ENCODE peak calls at places on chromosomes 3 and 15, in nine cellular contexts. One of them, this sample, is unnamed.

GRCh38 chr15:43550527-43551363 is 33.3 kb downstream of the MAP1A start:
- DNase-seq in HS-27A: no peak
- DNase-seq in WTC11: no peak
- DNase-seq in PC-3: no peak
- DNase-seq in GM19239: no peak
- DNase-seq in stimulated activated CD4-positive, alpha-beta T cell treated with anti-CD3 and anti-CD28 coated beads, Interleukin-2, amount 100 ng/mL, for 24 hours: no peak
- DNase-seq in stimulated activated CD8-positive, alpha-beta memory T cell treated with anti-CD3 and anti-CD28 coated beads, Interleukin-15, amount 100 ng/mL, for 24 hours: no peak
- DNase-seq in non-pigmented ciliary epithelial cell: peak; percentile 26
- DNase-seq in activated effector memory CD4-positive, alpha-beta T cell treated with anti-CD3 and anti-CD28 coated beads, Interleukin-2, amount 50 U/mL, for 16 hours: no peak
- DNase-seq in this sample: no peak

GRCh38 chr3:167330993-167331392 is 49.1 kb downstream of the ZBBX start:
- DNase-seq in HS-27A: no peak
- DNase-seq in WTC11: no peak
- DNase-seq in PC-3: no peak
- DNase-seq in GM19239: no peak
- DNase-seq in stimulated activated CD4-positive, alpha-beta T cell treated with anti-CD3 and anti-CD28 coated beads, Interleukin-2, amount 100 ng/mL, for 24 hours: no peak
- DNase-seq in stimulated activated CD8-positive, alpha-beta memory T cell treated with anti-CD3 and anti-CD28 coated beads, Interleukin-15, amount 100 ng/mL, for 24 hours: no peak
- DNase-seq in non-pigmented ciliary epithelial cell: no peak
- DNase-seq in activated effector memory CD4-positive, alpha-beta T cell treated with anti-CD3 and anti-CD28 coated beads, Interleukin-2, amount 50 U/mL, for 16 hours: no peak
- DNase-seq in this sample: no peak

GRCh38 chr3:66452247-66453040 is 48.4 kb downstream of the LRIG1 start:
- DNase-seq in HS-27A: no peak
- DNase-seq in WTC11: no peak
- DNase-seq in PC-3: no peak
- DNase-seq in GM19239: no peak
- DNase-seq in stimulated activated CD4-positive, alpha-beta T cell treated with anti-CD3 and anti-CD28 coated beads, Interleukin-2, amount 100 ng/mL, for 24 hours: no peak
- DNase-seq in stimulated activated CD8-positive, alpha-beta memory T cell treated with anti-CD3 and anti-CD28 coated beads, Interleukin-15, amount 100 ng/mL, for 24 hours: no peak
- DNase-seq in non-pigmented ciliary epithelial cell: no peak
- DNase-seq in activated effector memory CD4-positive, alpha-beta T cell treated with anti-CD3 and anti-CD28 coated beads, Interleukin-2, amount 50 U/mL, for 16 hours: no peak
- DNase-seq in this sample: no peak

GRCh38 chr3:52005571-52005986 is 9.9 kb upstream of the RPL29 start:
- DNase-seq in HS-27A: no peak
- DNase-seq in WTC11: peak; percentile 65
- DNase-seq in PC-3: no peak
- DNase-seq in GM19239: no peak
- DNase-seq in stimulated activated CD4-positive, alpha-beta T cell treated with anti-CD3 and anti-CD28 coated beads, Interleukin-2, amount 100 ng/mL, for 24 hours: no peak
- DNase-seq in stimulated activated CD8-positive, alpha-beta memory T cell treated with anti-CD3 and anti-CD28 coated beads, Interleukin-15, amount 100 ng/mL, for 24 hours: no peak
- DNase-seq in non-pigmented ciliary epithelial cell: no peak
- DNase-seq in activated effector memory CD4-positive, alpha-beta T cell treated with anti-CD3 and anti-CD28 coated beads, Interleukin-2, amount 50 U/mL, for 16 hours: no peak
- DNase-seq in this sample: no peak

GRCh38 chr3:196633658-196634151 is 5.8 kb upstream of the NRROS start:
- DNase-seq in HS-27A: no peak
- DNase-seq in WTC11: no peak
- DNase-seq in PC-3: no peak
- DNase-seq in GM19239: no peak
- DNase-seq in stimulated activated CD4-positive, alpha-beta T cell treated with anti-CD3 and anti-CD28 coated beads, Interleukin-2, amount 100 ng/mL, for 24 hours: no peak
- DNase-seq in stimulated activated CD8-positive, alpha-beta memory T cell treated with anti-CD3 and anti-CD28 coated beads, Interleukin-15, amount 100 ng/mL, for 24 hours: no peak
- DNase-seq in non-pigmented ciliary epithelial cell: no peak
- DNase-seq in activated effector memory CD4-positive, alpha-beta T cell treated with anti-CD3 and anti-CD28 coated beads, Interleukin-2, amount 50 U/mL, for 16 hours: no peak
- DNase-seq in this sample: no peak

GRCh38 chr15:51348688-51349087 is 7.2 kb downstream of the GLDN start:
- DNase-seq in HS-27A: no peak
- DNase-seq in WTC11: no peak
- DNase-seq in PC-3: no peak
- DNase-seq in GM19239: peak; percentile 43
- DNase-seq in stimulated activated CD4-positive, alpha-beta T cell treated with anti-CD3 and anti-CD28 coated beads, Interleukin-2, amount 100 ng/mL, for 24 hours: no peak
- DNase-seq in stimulated activated CD8-positive, alpha-beta memory T cell treated with anti-CD3 and anti-CD28 coated beads, Interleukin-15, amount 100 ng/mL, for 24 hours: no peak
- DNase-seq in non-pigmented ciliary epithelial cell: no peak
- DNase-seq in activated effector memory CD4-positive, alpha-beta T cell treated with anti-CD3 and anti-CD28 coated beads, Interleukin-2, amount 50 U/mL, for 16 hours: no peak
- DNase-seq in this sample: no peak

GRCh38 chr3:158789592-158789991 is 12.3 kb upstream of the MFSD1 start:
- DNase-seq in HS-27A: no peak
- DNase-seq in WTC11: no peak
- DNase-seq in PC-3: peak; percentile 75
- DNase-seq in GM19239: no peak
- DNase-seq in stimulated activated CD4-positive, alpha-beta T cell treated with anti-CD3 and anti-CD28 coated beads, Interleukin-2, amount 100 ng/mL, for 24 hours: no peak
- DNase-seq in stimulated activated CD8-positive, alpha-beta memory T cell treated with anti-CD3 and anti-CD28 coated beads, Interleukin-15, amount 100 ng/mL, for 24 hours: no peak
- DNase-seq in non-pigmented ciliary epithelial cell: no peak
- DNase-seq in activated effector memory CD4-positive, alpha-beta T cell treated with anti-CD3 and anti-CD28 coated beads, Interleukin-2, amount 50 U/mL, for 16 hours: no peak
- DNase-seq in this sample: peak; percentile 2

GRCh38 chr3:75101329-75102147 is 487.1 kb upstream of the CNTN3 start:
- DNase-seq in HS-27A: no peak
- DNase-seq in WTC11: peak; percentile 73
- DNase-seq in PC-3: no peak
- DNase-seq in GM19239: no peak
- DNase-seq in stimulated activated CD4-positive, alpha-beta T cell treated with anti-CD3 and anti-CD28 coated beads, Interleukin-2, amount 100 ng/mL, for 24 hours: no peak
- DNase-seq in stimulated activated CD8-positive, alpha-beta memory T cell treated with anti-CD3 and anti-CD28 coated beads, Interleukin-15, amount 100 ng/mL, for 24 hours: no peak
- DNase-seq in non-pigmented ciliary epithelial cell: no peak
- DNase-seq in activated effector memory CD4-positive, alpha-beta T cell treated with anti-CD3 and anti-CD28 coated beads, Interleukin-2, amount 50 U/mL, for 16 hours: no peak
- DNase-seq in this sample: no peak

GRCh38 chr3:194555175-194556062 is 68.6 kb upstream of the ATP13A3 start:
- DNase-seq in HS-27A: no peak
- DNase-seq in WTC11: no peak
- DNase-seq in PC-3: no peak
- DNase-seq in GM19239: no peak
- DNase-seq in stimulated activated CD4-positive, alpha-beta T cell treated with anti-CD3 and anti-CD28 coated beads, Interleukin-2, amount 100 ng/mL, for 24 hours: no peak
- DNase-seq in stimulated activated CD8-positive, alpha-beta memory T cell treated with anti-CD3 and anti-CD28 coated beads, Interleukin-15, amount 100 ng/mL, for 24 hours: no peak
- DNase-seq in non-pigmented ciliary epithelial cell: no peak
- DNase-seq in activated effector memory CD4-positive, alpha-beta T cell treated with anti-CD3 and anti-CD28 coated beads, Interleukin-2, amount 50 U/mL, for 16 hours: no peak
- DNase-seq in this sample: no peak

GRCh38 chr15:100844778-100845177 is 34.9 kb upstream of the ALDH1A3 start:
- DNase-seq in HS-27A: no peak
- DNase-seq in WTC11: no peak
- DNase-seq in PC-3: no peak
- DNase-seq in GM19239: no peak
- DNase-seq in stimulated activated CD4-positive, alpha-beta T cell treated with anti-CD3 and anti-CD28 coated beads, Interleukin-2, amount 100 ng/mL, for 24 hours: no peak
- DNase-seq in stimulated activated CD8-positive, alpha-beta memory T cell treated with anti-CD3 and anti-CD28 coated beads, Interleukin-15, amount 100 ng/mL, for 24 hours: no peak
- DNase-seq in non-pigmented ciliary epithelial cell: no peak
- DNase-seq in activated effector memory CD4-positive, alpha-beta T cell treated with anti-CD3 and anti-CD28 coated beads, Interleukin-2, amount 50 U/mL, for 16 hours: no peak
- DNase-seq in this sample: no peak

GRCh38 chr15:64216722-64217428 is 54.1 kb upstream of the PPIB start:
- DNase-seq in HS-27A: no peak
- DNase-seq in WTC11: no peak
- DNase-seq in PC-3: no peak
- DNase-seq in GM19239: no peak
- DNase-seq in stimulated activated CD4-positive, alpha-beta T cell treated with anti-CD3 and anti-CD28 coated beads, Interleukin-2, amount 100 ng/mL, for 24 hours: no peak
- DNase-seq in stimulated activated CD8-positive, alpha-beta memory T cell treated with anti-CD3 and anti-CD28 coated beads, Interleukin-15, amount 100 ng/mL, for 24 hours: no peak
- DNase-seq in non-pigmented ciliary epithelial cell: no peak
- DNase-seq in activated effector memory CD4-positive, alpha-beta T cell treated with anti-CD3 and anti-CD28 coated beads, Interleukin-2, amount 50 U/mL, for 16 hours: no peak
- DNase-seq in this sample: no peak

GRCh38 chr3:71127052-71127451 is 456.5 kb downstream of the FOXP1 start:
- DNase-seq in HS-27A: no peak
- DNase-seq in WTC11: no peak
- DNase-seq in PC-3: no peak
- DNase-seq in GM19239: no peak
- DNase-seq in stimulated activated CD4-positive, alpha-beta T cell treated with anti-CD3 and anti-CD28 coated beads, Interleukin-2, amount 100 ng/mL, for 24 hours: no peak
- DNase-seq in stimulated activated CD8-positive, alpha-beta memory T cell treated with anti-CD3 and anti-CD28 coated beads, Interleukin-15, amount 100 ng/mL, for 24 hours: no peak
- DNase-seq in non-pigmented ciliary epithelial cell: no peak
- DNase-seq in activated effector memory CD4-positive, alpha-beta T cell treated with anti-CD3 and anti-CD28 coated beads, Interleukin-2, amount 50 U/mL, for 16 hours: no peak
- DNase-seq in this sample: no peak

GRCh38 chr3:16514021-16514700 is 662 bp upstream of the RFTN1 start:
- DNase-seq in HS-27A: no peak
- DNase-seq in WTC11: no peak
- DNase-seq in PC-3: no peak
- DNase-seq in GM19239: no peak
- DNase-seq in stimulated activated CD4-positive, alpha-beta T cell treated with anti-CD3 and anti-CD28 coated beads, Interleukin-2, amount 100 ng/mL, for 24 hours: no peak
- DNase-seq in stimulated activated CD8-positive, alpha-beta memory T cell treated with anti-CD3 and anti-CD28 coated beads, Interleukin-15, amount 100 ng/mL, for 24 hours: no peak
- DNase-seq in non-pigmented ciliary epithelial cell: no peak
- DNase-seq in activated effector memory CD4-positive, alpha-beta T cell treated with anti-CD3 and anti-CD28 coated beads, Interleukin-2, amount 50 U/mL, for 16 hours: no peak
- DNase-seq in this sample: no peak

GRCh38 chr15:39860871-39861270 is 59.2 kb downstream of the GPR176 start:
- DNase-seq in HS-27A: no peak
- DNase-seq in WTC11: no peak
- DNase-seq in PC-3: no peak
- DNase-seq in GM19239: no peak
- DNase-seq in stimulated activated CD4-positive, alpha-beta T cell treated with anti-CD3 and anti-CD28 coated beads, Interleukin-2, amount 100 ng/mL, for 24 hours: no peak
- DNase-seq in stimulated activated CD8-positive, alpha-beta memory T cell treated with anti-CD3 and anti-CD28 coated beads, Interleukin-15, amount 100 ng/mL, for 24 hours: no peak
- DNase-seq in non-pigmented ciliary epithelial cell: no peak
- DNase-seq in activated effector memory CD4-positive, alpha-beta T cell treated with anti-CD3 and anti-CD28 coated beads, Interleukin-2, amount 50 U/mL, for 16 hours: no peak
- DNase-seq in this sample: no peak

GRCh38 chr3:22713936-22714335 is 489.2 kb upstream of the UBE2E2 start:
- DNase-seq in HS-27A: peak; percentile 59
- DNase-seq in WTC11: no peak
- DNase-seq in PC-3: peak; percentile 90
- DNase-seq in GM19239: no peak
- DNase-seq in stimulated activated CD4-positive, alpha-beta T cell treated with anti-CD3 and anti-CD28 coated beads, Interleukin-2, amount 100 ng/mL, for 24 hours: no peak
- DNase-seq in stimulated activated CD8-positive, alpha-beta memory T cell treated with anti-CD3 and anti-CD28 coated beads, Interleukin-15, amount 100 ng/mL, for 24 hours: no peak
- DNase-seq in non-pigmented ciliary epithelial cell: peak; percentile 80
- DNase-seq in activated effector memory CD4-positive, alpha-beta T cell treated with anti-CD3 and anti-CD28 coated beads, Interleukin-2, amount 50 U/mL, for 16 hours: no peak
- DNase-seq in this sample: no peak

This sample was measured in NCI-H526 treated with DMSO at 0.1 percent for 48 hours.